ENCODE peak calls at places on chromosomes 4 and X, in ten cellular contexts. P is MM.1S, F is HCT116, V is A549, R is cardiac muscle cell, Y is pancreas, S is coronary artery, Q is colonic mucosa, G is tibial artery, H is stomach. U is an unnamed sample.

GRCh38 chr4:66767442-66767841 is 777.9 kb downstream of the CENPC start:
- DNase-seq in P (no peak), F (no peak), V (no peak), R (no peak), Y (no peak), S (no peak), Q (no peak), G (no peak), H (no peak), U (no peak)

GRCh38 chr4:76208005-76208765 is 5.4 kb downstream of the SCARB2 start:
- DNase-seq in P (no peak), F (no peak), V (no peak), R (peak; percentile 94), Y (peak; percentile 85), S (peak; percentile 86), Q (peak; percentile 84), G (peak; percentile 89), H (peak; percentile 74), U (peak; percentile 68)

GRCh38 chrX:25524150-25524549 is 508.4 kb upstream of the ARX start:
- DNase-seq in P (no peak), F (no peak), V (peak; percentile 8), R (peak; percentile 71), Y (no peak), S (no peak), Q (no peak), G (no peak), H (no peak), U (no peak)

GRCh38 chr4:24560770-24561415 is 23.5 kb downstream of the DHX15 start:
- DNase-seq in P (no peak), F (no peak), V (no peak), R (peak; percentile 36), Y (no peak), S (no peak), Q (no peak), G (no peak), H (no peak), U (no peak)

GRCh38 chrX:21932277-21932996 is 8.1 kb upstream of the SMS start:
- DNase-seq in P (no peak), F (no peak), V (no peak), R (peak; percentile 87), Y (no peak), S (peak; percentile 76), Q (no peak), G (peak; percentile 74), H (no peak), U (no peak)

GRCh38 chr4:138097912-138098600 is 144.1 kb downstream of the SLC7A11 start:
- DNase-seq in P (no peak), F (no peak), V (no peak), R (no peak), Y (no peak), S (no peak), Q (no peak), G (no peak), H (no peak), U (no peak)

GRCh38 chr4:139689093-139689722 is 23.6 kb downstream of the MGST2 start:
- DNase-seq in P (no peak), F (no peak), V (no peak), R (no peak), Y (no peak), S (no peak), Q (no peak), G (no peak), H (no peak), U (no peak)

GRCh38 chr4:151324124-151324448 is 1.3 kb downstream of the SH3D19 start:
- DNase-seq in P (no peak), F (no peak), V (no peak), R (no peak), Y (no peak), S (no peak), Q (no peak), G (no peak), H (no peak), U (no peak)

GRCh38 chrX:7149421-7149820 is 1.5 kb upstream of the PUDP start:
- DNase-seq in P (no peak), F (no peak), V (no peak), R (no peak), Y (no peak), S (no peak), Q (no peak), G (no peak), H (no peak), U (no peak)

GRCh38 chrX:7146703-7147430 is 645 bp upstream of the STS start:
- DNase-seq in P (peak; percentile 10), F (no peak), V (no peak), R (peak; percentile 7), Y (peak; percentile 34), S (peak; percentile 75), Q (peak; percentile 80), G (peak; percentile 62), H (peak; percentile 45), U (no peak)

GRCh38 chrX:7147431-7147977 is at the start of gene STS:
- DNase-seq in P (peak; percentile 39), F (no peak), V (no peak), R (peak; percentile 46), Y (peak; percentile 43), S (peak; percentile 78), Q (peak; percentile 49), G (peak; percentile 71), H (peak; percentile 49), U (peak; percentile 25)

GRCh38 chrX:7146026-7146702 is 1.3 kb upstream of the STS start:
- DNase-seq in P (no peak), F (no peak), V (no peak), R (no peak), Y (no peak), S (no peak), Q (no peak), G (no peak), H (no peak), U (no peak)

DNA sequence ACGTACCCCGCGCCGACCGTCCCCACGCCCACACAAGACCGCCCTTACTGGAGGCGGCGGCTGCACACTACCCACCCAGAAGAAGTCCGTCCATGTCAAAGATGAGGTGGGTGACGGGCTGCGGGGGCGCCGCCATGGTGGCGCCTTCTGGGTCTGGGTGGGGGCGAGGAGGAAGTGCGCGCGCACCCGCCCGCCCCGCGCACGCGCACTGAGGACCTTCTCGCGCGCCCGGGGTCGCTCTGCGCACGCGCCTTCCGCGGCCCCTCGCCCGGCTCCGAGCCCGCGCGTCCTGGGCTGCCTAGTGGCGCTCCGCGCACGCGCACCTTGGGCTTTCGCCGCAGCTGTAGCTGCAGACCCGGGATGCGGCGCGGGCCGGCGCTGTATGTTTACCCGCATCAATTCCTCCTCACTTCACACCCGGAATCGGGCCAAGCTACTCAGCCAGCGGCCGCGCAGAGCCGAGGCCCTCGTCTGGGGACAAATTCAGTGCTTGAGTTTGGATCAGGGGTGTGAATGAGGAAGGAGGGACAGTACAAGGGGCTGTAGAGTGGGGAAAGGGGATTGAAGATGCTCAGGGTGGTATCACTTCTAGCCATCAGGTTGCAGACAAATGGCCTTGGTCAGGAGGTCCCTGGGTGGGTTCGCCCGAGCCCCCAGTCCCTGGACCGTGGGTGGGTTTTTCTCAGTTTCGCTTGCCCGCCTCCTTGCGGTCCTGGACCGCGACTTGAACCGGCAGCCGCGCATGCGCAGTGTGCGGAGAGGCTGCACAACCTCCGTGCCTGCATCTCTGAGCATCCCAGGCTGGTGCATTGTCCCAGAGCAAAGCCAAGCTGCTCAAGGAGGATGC is at the start of gene PUDP:
- DNase-seq in P (peak; percentile 87), F (peak; percentile 37), V (peak; percentile 73), R (peak; percentile 82), Y (peak; percentile 88), S (peak; percentile 89), Q (peak; percentile 88), G (peak; percentile 88), H (peak; percentile 95), U (peak; percentile 87)
- TF ChIP-seq CTCF in P (peak; percentile 24), F (no peak), V (no peak), R (no peak), Y (peak; percentile 15), S (no peak), Q (no peak), G (peak; percentile 4), H (peak; percentile 48), U (peak; percentile 33)

DNA sequence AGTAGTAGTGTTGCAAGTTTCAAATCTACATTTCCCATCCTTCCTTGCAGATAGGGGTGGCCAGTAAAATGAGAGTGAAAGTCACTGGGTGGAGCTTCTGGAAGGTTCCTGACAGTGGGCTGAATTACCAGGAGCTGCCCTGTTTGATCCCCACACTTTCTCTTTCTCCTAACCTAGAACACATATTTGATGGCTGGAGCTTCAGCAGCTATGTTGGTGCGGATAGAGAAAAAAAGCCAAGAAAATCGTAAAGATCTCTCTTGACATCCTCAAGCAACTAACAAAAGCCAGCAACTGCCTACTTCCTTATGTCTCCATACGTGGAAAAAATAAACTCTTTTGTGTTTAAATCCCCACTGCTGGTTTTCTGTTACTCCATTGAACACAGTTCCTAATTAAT is 32.2 kb downstream of the ZNF275 start:
- DNase-seq in P (no peak), F (no peak), V (no peak), R (no peak), Y (no peak), S (no peak), Q (no peak), G (no peak), H (no peak), U (no peak)
- H3K27ac ChIP-seq in P (no peak overlapping the region), F (no peak overlapping the region), V (no peak overlapping the region), R (no peak overlapping the region), Y (no peak overlapping the region), S (no peak overlapping the region), Q (no peak overlapping the region), G (no peak overlapping the region), H (no peak overlapping the region), U (no peak overlapping the region)

GRCh38 chrX:153336128-153336894 is 2.4 kb downstream of the ZNF275 start:
- DNase-seq in P (peak; percentile 43), F (no peak), V (no peak), R (no peak), Y (no peak), S (peak; percentile 43), Q (no peak), G (no peak), H (no peak), U (no peak)

GRCh38 chrX:153333271-153333670 is 682 bp upstream of the ZNF275 start:
- DNase-seq in P (no peak), F (no peak), V (no peak), R (peak; percentile 55), Y (no peak), S (no peak), Q (no peak), G (no peak), H (no peak), U (no peak)

GRCh38 chrX:153334654-153335295 is 822 bp downstream of the ZNF275 start:
- DNase-seq in P (no peak), F (no peak), V (no peak), R (no peak), Y (no peak), S (peak; percentile 40), Q (no peak), G (no peak), H (no peak), U (no peak)

GRCh38 chrX:153336988-153337387 is 3.0 kb downstream of the ZNF275 start:
- DNase-seq in P (no peak), F (no peak), V (no peak), R (no peak), Y (no peak), S (peak; percentile 28), Q (no peak), G (no peak), H (no peak), U (no peak)

GRCh38 chrX:153333821-153334653 is at the start of gene ZNF275:
- DNase-seq in P (peak; percentile 76), F (peak; percentile 21), V (peak; percentile 65), R (peak; percentile 85), Y (peak; percentile 71), S (peak; percentile 87), Q (peak; percentile 77), G (peak; percentile 90), H (peak; percentile 82), U (peak; percentile 82)
- H3K4me3 ChIP-seq in P (peak within 1 kb of the TSS; percentile 63), F (peak within 1 kb of the TSS; percentile 65), V (peak within 1 kb of the TSS; percentile 91), R (peak within 1 kb of the TSS; percentile 57), Y (peak within 1 kb of the TSS; percentile 28), S (peak within 1 kb of the TSS; percentile 88), Q (peak within 1 kb of the TSS; percentile 51), G (peak within 1 kb of the TSS; percentile 85), H (peak within 1 kb of the TSS; percentile 63), U (peak within 1 kb of the TSS; percentile 62)

GRCh38 chr4:15855804-15856475 is 77.8 kb downstream of the CD38 start:
- DNase-seq in P (no peak), F (no peak), V (no peak), R (no peak), Y (no peak), S (no peak), Q (no peak), G (peak; percentile 91), H (no peak), U (peak; percentile 71)
- TF ChIP-seq CTCF in P (no peak), F (no peak), V (no peak), R (no peak), Y (no peak), S (no peak), Q (no peak), G (no peak), H (no peak), U (no peak)